ENCODE peak calls at places on chromosomes 7 and 10, in ten cellular contexts. T, E, P, L, V, M, F, I, Y and G are unnamed samples.

GRCh38 chr7:135744938-135745701 is 3.5 kb downstream of the FAM180A start:
- DNase-seq in F (no peak), P (no peak), M (peak; percentile 74), I (no peak), Y (no peak), T (no peak), V (no peak), L (no peak), E (no peak), G (no peak)

GRCh38 chr10:105974803-105975456 is 1189.6 kb downstream of the SORCS1 start:
- DNase-seq in V (peak; percentile 57), F (no peak), Y (no peak), M (peak; percentile 2), E (no peak), I (peak; percentile 20), P (no peak), L (no peak), T (no peak), G (no peak)

GRCh38 chr10:34768261-34768971 is 46.7 kb downstream of the PARD3 start:
- DNase-seq in P (peak; percentile 91), I (no peak), F (no peak), T (peak; percentile 83), V (no peak), E (peak; percentile 85), Y (no peak), L (no peak), M (peak; percentile 80), G (no peak)

GRCh38 chr7:27032843-27033242 is 63.0 kb downstream of the HOXA1 start:
- DNase-seq in L (no peak), M (peak; percentile 29), F (no peak), E (no peak), V (no peak), P (no peak), T (no peak), Y (no peak), I (no peak), G (no peak)

GRCh38 chr7:100568936-100569844 is 4.5 kb downstream of the SAP25 start:
- DNase-seq in L (peak; percentile 77), Y (peak; percentile 44), F (no peak), M (no peak), P (peak; percentile 85), I (peak; percentile 55), V (peak; percentile 80), E (no peak), T (no peak), G (no peak)

GRCh38 chr7:16260236-16260728 is 161.1 kb downstream of the CRPPA start:
- DNase-seq in P (no peak), V (no peak), M (no peak), E (no peak), I (no peak), F (no peak), T (no peak), L (no peak), Y (no peak), G (no peak)

GRCh38 chr7:70042533-70042932 is 444.3 kb downstream of the AUTS2 start:
- DNase-seq in Y (no peak), L (no peak), M (peak; percentile 75), F (no peak), T (no peak), P (no peak), V (peak; percentile 44), E (no peak), I (no peak), G (no peak)

GRCh38 chr7:100342761-100343160 is 15.2 kb upstream of the PILRB start:
- DNase-seq in V (no peak), F (no peak), P (no peak), I (no peak), M (no peak), E (no peak), T (no peak), Y (no peak), L (no peak), G (no peak)

GRCh38 chr10:73480158-73480557 is 15.7 kb downstream of the PPP3CB start:
- DNase-seq in M (peak; percentile 34), V (no peak), I (no peak), Y (no peak), F (no peak), L (no peak), P (no peak), T (no peak), E (no peak), G (no peak)

GRCh38 chr7:55400191-55400590 is 35.1 kb downstream of the LANCL2 start:
- DNase-seq in Y (no peak), M (peak; percentile 37), L (no peak), E (no peak), F (no peak), T (no peak), V (no peak), P (no peak), I (no peak), G (no peak)

DNA sequence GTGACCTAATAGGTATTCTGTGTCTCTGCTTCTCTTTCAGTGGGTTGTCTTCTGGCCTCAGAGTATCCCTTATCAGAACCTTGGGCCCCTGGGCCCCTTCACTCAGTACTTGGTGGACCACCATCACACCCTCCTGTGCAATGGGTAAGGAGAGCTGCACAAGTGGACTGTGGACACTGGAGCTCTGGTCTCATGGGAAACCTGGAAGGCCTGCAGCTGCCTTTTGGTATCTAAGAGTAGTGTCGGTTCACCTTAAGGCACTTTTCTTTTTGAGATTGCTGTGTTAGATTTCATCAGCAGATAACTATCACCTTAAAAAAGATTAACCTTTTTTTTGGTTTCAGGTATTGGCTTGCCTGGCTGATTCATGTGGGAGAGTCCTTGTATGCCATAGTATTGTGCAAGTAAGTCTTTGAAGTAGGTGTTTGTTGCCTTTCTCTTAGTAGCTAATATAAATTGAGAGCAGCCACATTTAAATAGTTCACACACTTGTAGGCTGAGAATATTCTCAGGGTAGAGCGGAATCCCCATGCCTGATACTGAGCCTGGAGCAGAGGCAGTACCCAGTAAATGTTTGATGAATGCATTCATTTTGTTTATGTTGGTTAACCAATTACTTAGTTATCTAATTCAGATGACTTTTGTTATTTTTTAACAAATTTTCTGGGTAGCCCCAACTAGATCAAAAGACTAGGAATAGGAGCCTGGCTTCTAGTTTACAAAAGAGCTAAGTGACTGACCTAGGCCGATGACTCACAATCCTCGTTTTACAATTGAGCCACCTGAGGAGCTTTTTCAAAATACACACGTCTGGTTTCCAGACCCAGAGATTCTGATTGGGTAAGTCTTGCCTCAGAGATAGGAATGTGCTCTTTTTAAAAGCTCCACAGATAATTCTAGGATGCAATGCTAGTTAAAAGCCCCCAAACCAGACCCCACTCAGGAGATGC is 3.6 kb downstream of the TMEM254 start:
- DNase-seq in P (no peak), T (no peak), E (no peak), I (no peak), M (no peak), L (no peak), Y (no peak), V (peak; percentile 62), F (no peak), G (no peak)
- H3K27ac ChIP-seq in P (no peak overlapping the region), T (no peak overlapping the region), E (peak overlapping the region; percentile 36), I (no peak overlapping the region), M (no peak overlapping the region), L (no peak overlapping the region), Y (no peak overlapping the region), V (peak overlapping the region; percentile 2), F (no peak overlapping the region), G (no peak overlapping the region)

GRCh38 chr10:60734226-60734625 is 44.1 kb upstream of the CDK1 start:
- DNase-seq in V (no peak), F (no peak), Y (no peak), T (no peak), L (no peak), I (no peak), E (no peak), P (no peak), M (no peak), G (no peak)
- H3K4me3 ChIP-seq in V (no peak overlapping the region), F (peak overlapping the region; percentile 61), Y (no peak overlapping the region), T (no peak overlapping the region), L (peak overlapping the region; percentile 54), I (no peak overlapping the region), E (peak overlapping the region; percentile 72), P (peak overlapping the region; percentile 67), M (no peak overlapping the region), G (peak overlapping the region; percentile 72)

GRCh38 chr10:5694573-5694972 is 9.9 kb downstream of the TASOR2 start:
- DNase-seq in P (no peak), L (no peak), E (no peak), Y (no peak), T (no peak), F (no peak), V (no peak), M (no peak), I (no peak), G (no peak)

GRCh38 chr10:5688587-5688986 is 3.9 kb downstream of the TASOR2 start:
- DNase-seq in I (no peak), F (no peak), V (no peak), L (no peak), E (no peak), Y (no peak), T (no peak), M (no peak), P (no peak), G (no peak)

GRCh38 chr10:5692476-5693358 is 8.1 kb downstream of the TASOR2 start:
- DNase-seq in F (no peak), L (peak; percentile 78), T (peak; percentile 53), M (peak; percentile 31), P (peak; percentile 78), V (peak; percentile 84), Y (no peak), I (no peak), E (no peak), G (peak; percentile 73)

GRCh38 chr10:5697342-5697741 is 12.7 kb downstream of the TASOR2 start:
- DNase-seq in E (no peak), T (no peak), I (no peak), L (no peak), Y (no peak), M (no peak), V (no peak), P (no peak), F (no peak), G (no peak)

DNA sequence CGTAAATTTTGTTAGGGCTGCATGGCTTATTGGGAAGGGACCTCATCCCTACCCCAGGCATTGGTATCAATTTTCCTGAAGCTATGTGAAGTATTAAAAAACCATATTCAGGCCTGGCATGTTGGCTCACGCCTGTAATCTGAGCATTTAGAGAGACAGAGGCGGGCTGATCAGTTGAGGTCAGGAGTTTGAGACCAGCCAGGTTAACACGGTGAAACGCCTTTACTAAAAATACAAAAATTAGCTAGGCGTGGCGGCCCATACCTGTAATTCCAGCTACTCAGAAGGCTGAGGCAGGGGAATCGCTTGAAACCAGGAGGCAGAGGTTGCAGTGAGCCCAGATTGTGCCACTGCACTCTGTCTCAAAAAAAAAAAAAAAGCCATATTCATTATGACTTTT is 7.1 kb downstream of the TASOR2 start:
- DNase-seq in Y (no peak), M (no peak), P (no peak), E (no peak), F (no peak), T (no peak), V (no peak), L (no peak), I (no peak), G (no peak)
- TF ChIP-seq CTCF in Y (no peak), M (no peak), P (no peak), E (no peak), F (no peak), T (no peak), V (no peak), L (no peak), I (no peak), G (no peak)

DNA sequence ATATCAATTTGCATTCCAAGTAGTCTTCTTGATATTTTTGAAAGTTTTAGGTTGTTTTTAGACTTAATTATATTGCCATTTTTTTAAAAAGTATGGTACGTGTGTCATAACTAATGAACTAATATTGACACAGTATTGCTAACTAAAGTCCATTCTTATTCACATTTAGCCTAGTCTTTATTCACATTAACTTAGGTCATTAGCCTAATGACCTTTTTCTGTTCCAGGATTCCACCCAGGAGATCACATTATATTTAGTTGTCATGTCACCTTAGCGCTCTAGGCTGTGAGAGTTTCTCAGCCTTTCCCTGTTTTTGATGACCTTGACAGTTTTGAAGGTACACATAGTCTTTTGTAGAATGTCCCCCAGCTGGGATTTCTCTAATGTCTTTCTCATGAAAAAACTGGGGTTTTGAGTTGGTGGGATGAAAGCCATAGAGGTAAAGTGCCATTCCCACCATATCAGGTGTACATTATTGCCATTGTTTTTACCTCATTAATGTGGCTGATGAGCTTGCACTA is 38.5 kb downstream of the SDHAF3 start:
- DNase-seq in L (no peak), M (no peak), V (no peak), T (no peak), Y (no peak), F (no peak), P (no peak), I (no peak), E (no peak), G (no peak)
- H3K27ac ChIP-seq in L (no peak overlapping the region), M (no peak overlapping the region), V (no peak overlapping the region), T (no peak overlapping the region), Y (no peak overlapping the region), F (no peak overlapping the region), P (no peak overlapping the region), I (no peak overlapping the region), E (no peak overlapping the region), G (no peak overlapping the region)